ENCODE peak calls at places on chromosomes 12 and 14, in nine cellular contexts. R, E, X, F, I, G, B, V and L are unnamed samples.

GRCh38 chr12:67299936-67300335 is 30.8 kb downstream of the CAND1 start:
- DNase-seq in E (no peak), R (no peak), I (no peak), B (no peak), X (no peak), V (no peak), G (no peak), F (no peak), L (no peak)

GRCh38 chr14:23193432-23193831 is 10.0 kb upstream of the SLC7A8 start:
- DNase-seq in X (no peak), E (no peak), R (no peak), I (no peak), G (no peak), B (no peak), F (no peak), V (no peak), L (no peak)

GRCh38 chr14:23381017-23381375 is 4.2 kb downstream of the CMTM5 start:
- DNase-seq in V (no peak), E (no peak), G (no peak), F (no peak), I (no peak), B (no peak), X (no peak), R (no peak), L (no peak)

GRCh38 chr12:49503674-49504180 is 35.1 kb upstream of the KCNH3 start:
- DNase-seq in R (peak; percentile 69), B (no peak), V (no peak), I (peak; percentile 70), F (peak; percentile 75), X (no peak), E (no peak), G (peak; percentile 61), L (no peak)

GRCh38 chr12:57475271-57476161 is 4.2 kb downstream of the ARHGAP9 start:
- DNase-seq in F (peak; percentile 52), R (no peak), X (peak; percentile 57), B (no peak), V (no peak), E (no peak), G (peak; percentile 64), I (no peak), L (no peak)

GRCh38 chr14:93320489-93320888 is 12.3 kb downstream of the BTBD7 start:
- DNase-seq in F (peak; percentile 52), I (no peak), X (no peak), V (no peak), B (no peak), E (no peak), R (no peak), G (peak; percentile 16), L (no peak)

GRCh38 chr12:110780448-110780847 is 37.8 kb upstream of the PPP1CC start:
- DNase-seq in E (peak; percentile 14), I (no peak), G (no peak), B (no peak), R (no peak), F (no peak), V (no peak), X (no peak), L (no peak)

GRCh38 chr12:126706300-126706699 is 1560.7 kb upstream of the TMEM132C start:
- DNase-seq in V (no peak), E (no peak), G (no peak), R (peak; percentile 7), B (no peak), F (no peak), I (no peak), X (no peak), L (no peak)

GRCh38 chr14:41825622-41826021 is 218.9 kb downstream of the LRFN5 start:
- DNase-seq in X (no peak), G (no peak), B (no peak), R (no peak), V (no peak), E (no peak), I (no peak), F (no peak), L (no peak)

DNA sequence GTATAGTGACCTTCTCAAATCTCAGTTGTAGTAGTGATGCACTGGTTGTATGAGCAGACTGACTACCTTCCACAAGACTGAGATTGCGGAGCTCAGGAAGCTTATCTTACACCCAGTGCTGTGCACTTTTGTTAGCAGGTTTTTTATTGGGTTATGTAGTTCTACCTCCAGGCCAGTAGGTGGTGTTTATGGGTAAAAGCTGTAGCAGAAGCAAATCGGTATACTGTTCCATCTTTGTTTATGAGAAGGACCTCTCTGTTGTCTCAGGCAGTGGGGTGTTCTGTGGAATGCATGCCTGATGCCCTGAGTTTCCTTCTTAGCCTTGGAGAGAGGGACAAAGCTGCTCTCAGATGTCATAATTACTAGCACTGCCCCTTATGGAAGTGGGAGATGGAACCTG is 217.8 kb downstream of the LRFN5 start:
- DNase-seq in B (no peak), F (no peak), V (no peak), X (no peak), G (no peak), I (no peak), R (no peak), E (no peak), L (no peak)
- TF ChIP-seq CTCF in B (no peak), F (peak; percentile 28), V (no peak), X (no peak), G (no peak), I (no peak), R (peak; percentile 17), E (peak; percentile 5), L (no peak)

GRCh38 chr12:752673-753400 is 458 bp downstream of the WNK1 start:
- DNase-seq in F (peak; percentile 38), E (peak; percentile 60), B (peak; percentile 59), V (peak; percentile 79), I (peak; percentile 68), G (peak; percentile 83), X (peak; percentile 71), R (peak; percentile 53), L (peak; percentile 69)
- TF ChIP-seq CTCF in F (no peak), E (no peak), B (peak; percentile 17), V (peak; percentile 23), I (no peak), G (no peak), X (no peak), R (no peak), L (no peak)

GRCh38 chr12:115166698-115167315 is 482.8 kb upstream of the TBX3 start:
- DNase-seq in X (no peak), R (peak; percentile 25), I (no peak), V (no peak), F (peak; percentile 70), E (no peak), G (peak; percentile 24), B (no peak), L (no peak)
- TF ChIP-seq CTCF in X (no peak), R (no peak), I (no peak), V (no peak), F (peak; percentile 55), E (no peak), G (peak; percentile 24), B (no peak), L (no peak)

GRCh38 chr12:7046383-7047143 is 14.0 kb upstream of the C1S start:
- DNase-seq in B (no peak), F (no peak), G (no peak), I (no peak), V (no peak), R (no peak), E (no peak), X (no peak), L (no peak)
- TF ChIP-seq CTCF in B (no peak), F (peak; percentile 5), G (no peak), I (no peak), V (no peak), R (no peak), E (no peak), X (no peak), L (no peak)

DNA sequence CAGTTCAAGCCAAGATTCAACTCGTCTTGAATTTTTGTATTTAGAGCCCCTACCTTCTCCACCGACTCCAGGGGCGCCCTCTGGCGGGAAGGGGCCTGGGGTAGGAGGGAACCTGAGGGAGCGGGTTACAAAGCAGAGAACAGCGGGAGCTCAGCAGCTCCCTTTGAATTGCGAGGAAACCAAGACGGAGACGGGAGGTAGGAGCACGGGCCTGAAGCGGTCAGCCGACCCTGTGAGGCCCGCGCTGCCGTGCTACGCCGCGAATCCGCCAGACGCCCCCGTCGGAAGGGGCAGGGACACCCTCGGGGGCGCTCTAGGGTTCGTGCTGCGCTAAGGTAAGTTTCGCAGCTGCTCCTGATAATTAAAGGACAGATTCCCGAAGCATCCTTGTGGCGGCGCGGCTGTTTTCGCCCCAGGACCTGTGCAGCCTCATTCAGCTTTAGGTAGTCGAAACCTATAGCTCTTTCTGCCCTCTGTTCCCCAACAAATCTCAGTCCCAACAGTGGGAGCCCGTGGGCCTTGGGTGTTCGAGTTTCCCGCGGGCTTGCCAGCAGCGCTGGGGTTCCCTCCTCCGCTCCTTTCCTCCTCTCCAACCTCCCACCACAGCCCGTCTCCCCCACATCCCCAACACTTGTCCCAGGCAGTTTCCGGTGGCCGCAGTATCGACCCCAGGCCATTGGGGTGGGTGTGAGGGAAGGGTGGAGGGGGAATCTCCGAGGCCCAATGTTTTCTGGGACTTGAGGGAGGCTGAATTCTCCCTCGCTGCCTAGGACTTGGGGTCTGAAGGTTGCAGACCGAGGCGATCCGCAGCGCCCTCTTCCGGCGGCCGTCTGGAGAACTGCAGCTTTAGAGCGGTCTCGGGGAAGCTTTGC is 5.1 kb upstream of the NKX2-1 start:
- DNase-seq in B (no peak), V (no peak), G (no peak), E (no peak), F (no peak), X (peak; percentile 86), I (no peak), R (peak; percentile 30), L (peak; percentile 25)
- TF ChIP-seq CTCF in B (no peak), V (no peak), G (peak; percentile 20), E (no peak), F (peak; percentile 26), X (peak; percentile 76), I (no peak), R (peak; percentile 45), L (peak; percentile 48)

GRCh38 chr12:121088208-121088585 is 44.5 kb upstream of the P2RX7 start:
- DNase-seq in F (no peak), E (no peak), V (no peak), I (no peak), B (no peak), X (no peak), R (no peak), G (no peak), L (no peak)
- TF ChIP-seq CTCF in F (no peak), E (no peak), V (no peak), I (no peak), B (no peak), X (no peak), R (no peak), G (no peak), L (no peak)

GRCh38 chr12:27305673-27306504 is 26.7 kb upstream of the BMAL2 start:
- DNase-seq in E (peak; percentile 60), G (peak; percentile 59), R (peak; percentile 44), X (no peak), B (no peak), I (no peak), F (peak; percentile 76), V (peak; percentile 47), L (peak; percentile 47)
- TF ChIP-seq CTCF in E (peak; percentile 52), G (no peak), R (peak; percentile 50), X (peak; percentile 56), B (peak; percentile 49), I (no peak), F (peak; percentile 49), V (peak; percentile 84), L (peak; percentile 22)